ENCODE peak calls at places on chromosome 19, in seven cellular contexts. S, O, Q, B, M, I and T are unnamed samples.

GRCh38 chr19:17778621-17779280 is 16.2 kb upstream of the B3GNT3 start:
- DNase-seq in S (no peak), O (no peak), Q (peak), B (no peak), M (no peak), I (no peak), T (peak)

GRCh38 chr19:16369664-16370576 is 45.3 kb downstream of the KLF2 start:
- DNase-seq in S (no peak), O (no peak), Q (no peak), B (no peak), M (no peak), I (no peak), T (no peak)

GRCh38 chr19:10888421-10888866 is 17.1 kb downstream of the CARM1 start:
- DNase-seq in S (no peak), O (no peak), Q (no peak), B (no peak), M (peak), I (peak), T (peak)

GRCh38 chr19:1239796-1240737 is 1.5 kb upstream of the ATP5F1D start:
- DNase-seq in S (no peak), O (peak), Q (peak), B (peak), M (no peak), I (peak), T (peak)

GRCh38 chr19:54147676-54148075 is 10.1 kb downstream of the CNOT3 start:
- DNase-seq in S (no peak), O (no peak), Q (no peak), B (no peak), M (no peak), I (no peak), T (no peak)

GRCh38 chr19:11693505-11694499 is 44.9 kb downstream of the ZNF823 start:
- DNase-seq in S (no peak), O (peak), Q (peak), B (peak), M (peak), I (peak), T (peak)

GRCh38 chr19:49672131-49672919 is 4.7 kb upstream of the PRMT1 start:
- DNase-seq in S (no peak), O (peak), Q (peak), B (peak), M (peak), I (peak), T (peak)

GRCh38 chr19:7442423-7442822 is 46.4 kb downstream of the PEX11G start:
- DNase-seq in S (no peak), O (no peak), Q (no peak), B (no peak), M (no peak), I (no peak), T (no peak)

GRCh38 chr19:2587001-2587719 is 111.2 kb downstream of the GADD45B start:
- DNase-seq in S (no peak), O (no peak), Q (no peak), B (no peak), M (no peak), I (no peak), T (no peak)
- TF ChIP-seq JUND in S (no peak), O (no peak), Q (no peak), B (no peak), M (peak), I (no peak), T (no peak)

GRCh38 chr19:42175335-42175734 is 42.1 kb downstream of the DEDD2 start:
- DNase-seq in S (no peak), O (no peak), Q (no peak), B (no peak), M (no peak), I (no peak), T (no peak)

GRCh38 chr19:42172261-42172660 is 40.0 kb upstream of the POU2F2 start:
- DNase-seq in S (no peak), O (no peak), Q (no peak), B (no peak), M (no peak), I (no peak), T (no peak)

GRCh38 chr19:42174188-42174587 is 41.9 kb upstream of the POU2F2 start:
- DNase-seq in S (no peak), O (no peak), Q (no peak), B (no peak), M (no peak), I (no peak), T (no peak)

GRCh38 chr19:42175952-42176648 is 41.4 kb downstream of the DEDD2 start:
- DNase-seq in S (no peak), O (no peak), Q (no peak), B (no peak), M (no peak), I (peak), T (no peak)

DNA sequence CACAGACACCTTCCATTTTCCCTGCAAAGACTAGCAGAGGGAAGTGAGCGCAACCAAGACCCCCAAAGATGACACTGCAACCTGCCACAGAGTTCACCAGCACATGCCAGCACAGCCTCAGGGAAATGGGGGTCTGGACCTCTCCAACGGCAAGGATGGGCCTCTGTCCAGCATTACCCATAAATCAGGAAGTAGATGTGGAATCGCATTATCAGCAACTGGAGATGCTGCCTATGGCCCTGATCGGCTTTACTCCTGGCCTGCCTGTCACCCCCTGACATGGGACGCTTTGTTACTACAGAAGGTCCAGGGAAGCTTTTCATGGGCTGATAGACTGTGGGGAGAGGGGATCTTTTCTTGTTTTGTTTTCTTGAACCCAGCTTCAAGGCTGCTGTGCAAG is 41.4 kb upstream of the POU2F2 start:
- DNase-seq in S (no peak), O (no peak), Q (no peak), B (no peak), M (no peak), I (no peak), T (no peak)
- TF ChIP-seq JUND in S (no peak), O (no peak), Q (no peak), B (no peak), M (no peak), I (no peak), T (no peak)

GRCh38 chr19:47280183-47280797 is 5.6 kb downstream of the INAFM1 start:
- DNase-seq in S (no peak), O (peak), Q (peak), B (no peak), M (no peak), I (peak), T (peak)
- TF ChIP-seq JUND in S (no peak), O (no peak), Q (no peak), B (no peak), M (no peak), I (no peak), T (no peak)

DNA sequence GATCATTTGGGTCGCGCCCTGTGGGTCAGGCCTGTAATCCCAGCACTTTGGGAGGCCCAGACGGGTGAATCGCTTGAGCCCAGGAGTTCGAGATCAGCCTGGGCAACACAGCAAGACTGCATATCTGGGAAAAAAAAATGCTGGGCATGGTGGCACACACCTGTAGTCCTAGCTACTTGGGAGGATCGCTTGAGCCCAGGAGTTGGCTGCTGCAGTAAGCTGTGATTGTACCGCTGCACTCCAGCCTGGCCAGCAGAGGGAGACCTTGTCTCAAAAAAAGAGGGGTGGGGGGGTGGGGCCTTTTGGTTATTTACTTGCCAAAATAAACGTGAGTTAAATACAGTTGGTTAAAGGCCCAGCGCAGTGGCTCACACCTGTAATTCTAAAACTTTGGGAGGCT is 9.8 kb upstream of the ZNF544 start:
- DNase-seq in S (no peak), O (peak), Q (peak), B (peak), M (no peak), I (peak), T (peak)
- TF ChIP-seq JUND in S (no peak), O (no peak), Q (no peak), B (no peak), M (no peak), I (no peak), T (no peak)

GRCh38 chr19:5691930-5692784 is 2.1 kb downstream of the RPL36 start:
- DNase-seq in S (no peak), O (no peak), Q (no peak), B (no peak), M (no peak), I (peak), T (no peak)
- TF ChIP-seq JUND in S (no peak), O (no peak), Q (no peak), B (no peak), M (no peak), I (no peak), T (no peak)

GRCh38 chr19:56946164-56946563 is 105.6 kb upstream of the PEG3 start:
- DNase-seq in S (no peak), O (no peak), Q (no peak), B (no peak), M (no peak), I (peak), T (no peak)
- TF ChIP-seq JUND in S (no peak), O (no peak), Q (no peak), B (no peak), M (no peak), I (no peak), T (no peak)

GRCh38 chr19:19054315-19054938 is 9.4 kb upstream of the SLC25A42 start:
- DNase-seq in S (no peak), O (no peak), Q (no peak), B (no peak), M (no peak), I (no peak), T (no peak)
- TF ChIP-seq JUND in S (no peak), O (no peak), Q (no peak), B (no peak), M (no peak), I (no peak), T (no peak)